ENCODE peak calls at places on chromosomes 7 and 10, in seven cellular contexts. P is HL-60; V is left ventricle myocardium superior; H is progenitor cell of endocrine pancreas; M is naive thymus-derived CD4-positive, alpha-beta T cell; L is left ventricle myocardium inferior; X is GM12865. D is an unnamed sample.

GRCh38 chr10:51926336-51926735 is 226.9 kb upstream of the CSTF2T start:
- DNase-seq in L (no peak), H (no peak), X (no peak), P (no peak), V (no peak), M (no peak), D (no peak)

GRCh38 chr10:73922007-73922863 is 11.3 kb downstream of the PLAU start:
- DNase-seq in L (no peak), X (peak), H (no peak), P (no peak), M (no peak), V (no peak), D (no peak)

GRCh38 chr10:97789770-97790397 is 18.1 kb upstream of the SFRP5 start:
- DNase-seq in P (no peak), L (no peak), V (no peak), M (no peak), X (no peak), H (no peak), D (no peak)

GRCh38 chr7:33788493-33788892 is 116.8 kb upstream of the BMPER start:
- DNase-seq in X (no peak), P (no peak), M (no peak), H (no peak), L (no peak), V (no peak), D (no peak)

GRCh38 chr10:2917926-2918325 is 149.4 kb upstream of the PFKP start:
- DNase-seq in L (no peak), M (no peak), H (no peak), P (no peak), X (no peak), V (no peak), D (no peak)

GRCh38 chr10:132856869-132857524 is 71.0 kb upstream of the NKX6-2 start:
- DNase-seq in V (peak), X (no peak), M (peak), H (no peak), P (no peak), L (peak), D (peak)

GRCh38 chr7:40356871-40357676 is 222.3 kb downstream of the SUGCT start:
- DNase-seq in V (no peak), X (no peak), H (no peak), M (no peak), P (no peak), L (no peak), D (peak)

GRCh38 chr7:84110400-84110799 is 84.2 kb downstream of the SEMA3A start:
- DNase-seq in H (no peak), P (no peak), X (no peak), M (no peak), V (no peak), L (no peak), D (no peak)

GRCh38 chr7:5678295-5679046 is 103.0 kb downstream of the RNF216 start:
- DNase-seq in P (no peak), V (no peak), M (no peak), L (no peak), X (no peak), H (no peak), D (no peak)

GRCh38 chr7:101856488-101857357 is 39.3 kb downstream of the CUX1 start:
- DNase-seq in X (peak), P (peak), V (peak), L (peak), M (peak), H (no peak), D (peak)

GRCh38 chr7:2116086-2116810 is 116.5 kb downstream of the MAD1L1 start:
- DNase-seq in X (no peak), P (no peak), V (peak), L (peak), H (no peak), M (no peak), D (no peak)

GRCh38 chr10:100528123-100528884 is 1.4 kb downstream of the NDUFB8 start:
- DNase-seq in L (no peak), M (no peak), X (peak), P (no peak), H (no peak), V (no peak), D (no peak)

GRCh38 chr7:113128028-113128427 is 9.7 kb upstream of the SMIM30 start:
- DNase-seq in X (no peak), L (no peak), M (no peak), P (no peak), V (no peak), H (no peak), D (no peak)

GRCh38 chr7:137754076-137754851 is 92.5 kb downstream of the DGKI start:
- DNase-seq in V (no peak), M (no peak), H (no peak), P (no peak), L (no peak), X (peak), D (no peak)

GRCh38 chr10:49289480-49289879 is 9.5 kb upstream of the C10orf71 start:
- DNase-seq in H (no peak), X (no peak), L (no peak), P (no peak), V (no peak), M (no peak), D (no peak)

GRCh38 chr10:71250842-71251241 is 38.5 kb downstream of the UNC5B start:
- DNase-seq in P (no peak), V (no peak), L (no peak), X (no peak), M (no peak), H (no peak), D (no peak)

GRCh38 chr7:15016726-15017125 is 114.2 kb upstream of the DGKB start:
- DNase-seq in V (no peak), P (no peak), M (no peak), H (no peak), X (no peak), L (no peak), D (no peak)

GRCh38 chr7:112770051-112770450 is 20.1 kb downstream of the TMEM168 start:
- DNase-seq in V (no peak), M (no peak), L (no peak), H (no peak), X (no peak), P (no peak), D (no peak)

GRCh38 chr10:129328531-129328930 is 138.5 kb upstream of the MGMT start:
- DNase-seq in L (no peak), P (no peak), M (no peak), X (no peak), V (no peak), H (no peak), D (no peak)

GRCh38 chr10:119104653-119105024 is 726 bp downstream of the DENND10 start:
- DNase-seq in M (no peak), V (no peak), L (peak), P (no peak), H (peak), X (peak), D (peak)

GRCh38 chr10:16663472-16663871 is 141.8 kb upstream of the C1QL3 start:
- DNase-seq in V (peak), X (no peak), P (no peak), H (no peak), L (peak), M (no peak), D (no peak)

GRCh38 chr10:68861253-68861652 is 33.9 kb downstream of the STOX1 start:
- DNase-seq in P (peak), M (no peak), X (no peak), V (no peak), L (no peak), H (no peak), D (no peak)

GRCh38 chr10:48604408-48605263 is at the start of gene ARHGAP22:
- DNase-seq in L (peak), H (no peak), X (peak), V (peak), P (no peak), M (no peak), D (peak)

GRCh38 chr7:33243319-33243881 is 114.0 kb downstream of the BBS9 start:
- DNase-seq in X (peak), P (no peak), M (no peak), V (no peak), L (no peak), H (no peak), D (peak)

GRCh38 chr7:38934536-38934935 is 25.5 kb upstream of the VPS41 start:
- DNase-seq in V (no peak), M (no peak), L (no peak), P (no peak), H (no peak), X (no peak), D (no peak)

GRCh38 chr7:27178366-27178765 is 4.2 kb upstream of the HOXA10 start:
- DNase-seq in X (no peak), V (no peak), M (no peak), P (no peak), H (no peak), L (no peak), D (peak)